ENCODE peak calls at places on chromosomes 4 and X, in eight cellular contexts. Z is GM13976, P is pancreas, L is HTR-8/SVneo, A is substantia nigra, X is activated T-cell treated with anti-CD3 and anti-CD28 coated beads for 1 hour, Q is NCI-H748 treated with DMSO at 0.1 percent for 48 hours, I is H4. J is an unnamed sample.

GRCh38 chrX:153924149-153924861 is 1.8 kb downstream of the ARHGAP4 start:
- DNase-seq in A (peak; percentile 36), P (no peak), L (no peak), X (no peak), I (peak; percentile 28), Z (no peak), Q (no peak), J (no peak)

GRCh38 chr4:39524420-39524957 is 2.8 kb downstream of the UGDH start:
- DNase-seq in L (no peak), I (no peak), Z (no peak), X (no peak), Q (no peak), P (no peak), A (no peak), J (no peak)

GRCh38 chr4:19791422-19792113 is 460.1 kb upstream of the SLIT2 start:
- DNase-seq in I (no peak), Q (no peak), X (no peak), P (no peak), A (no peak), Z (no peak), L (no peak), J (no peak)

GRCh38 chrX:8639949-8640348 is 92.0 kb downstream of the ANOS1 start:
- DNase-seq in X (no peak), Z (no peak), I (no peak), Q (no peak), L (no peak), P (no peak), A (no peak), J (no peak)

GRCh38 chrX:48737940-48738339 is 23.6 kb upstream of the GLOD5 start:
- DNase-seq in Q (no peak), Z (no peak), L (no peak), P (no peak), X (no peak), I (no peak), A (no peak), J (no peak)

GRCh38 chr4:7752649-7753048 is 187.0 kb downstream of the AFAP1 start:
- DNase-seq in L (no peak), X (no peak), Q (no peak), I (no peak), A (no peak), Z (no peak), P (no peak), J (no peak)

GRCh38 chr4:98919996-98920395 is 8.9 kb downstream of the EIF4E start:
- DNase-seq in X (no peak), Q (no peak), Z (no peak), A (no peak), I (no peak), L (no peak), P (no peak), J (no peak)

GRCh38 chrX:72620550-72621145 is 48.0 kb upstream of the HDAC8 start:
- DNase-seq in X (no peak), A (no peak), Z (no peak), I (peak; percentile 88), P (peak; percentile 81), Q (no peak), L (peak; percentile 79), J (peak; percentile 79)

GRCh38 chr4:95095352-95095974 is 337.7 kb downstream of the BMPR1B start:
- DNase-seq in Q (peak; percentile 2), I (peak; percentile 70), L (peak; percentile 0), Z (no peak), A (no peak), P (no peak), X (no peak), J (no peak)

GRCh38 chr4:143381171-143382118 is 44.8 kb downstream of the GAB1 start:
- DNase-seq in P (peak; percentile 63), A (peak; percentile 45), L (peak; percentile 53), Q (no peak), Z (no peak), I (peak; percentile 94), X (no peak), J (peak; percentile 34)

GRCh38 chrX:71111851-71112468 is 583 bp upstream of the IL2RG start:
- DNase-seq in X (no peak), Z (no peak), I (no peak), L (no peak), A (no peak), P (no peak), Q (no peak), J (no peak)

GRCh38 chr4:83259586-83259985 is 25.0 kb downstream of the COQ2 start:
- DNase-seq in X (no peak), I (no peak), Z (no peak), L (no peak), P (no peak), A (no peak), Q (no peak), J (no peak)

GRCh38 chr4:88737304-88738015 is 39.8 kb upstream of the NAP1L5 start:
- DNase-seq in L (peak; percentile 3), A (no peak), P (no peak), I (no peak), Q (no peak), Z (peak; percentile 24), X (peak; percentile 5), J (no peak)

GRCh38 chr4:121633642-121634041 is 63.1 kb downstream of the ANXA5 start:
- DNase-seq in A (no peak), X (no peak), P (no peak), I (no peak), Q (no peak), Z (no peak), L (no peak), J (no peak)

GRCh38 chrX:101163166-101163565 is 56.4 kb upstream of the DRP2 start:
- DNase-seq in L (no peak), Z (no peak), A (no peak), I (no peak), P (no peak), Q (no peak), X (no peak), J (no peak)

GRCh38 chrX:134369576-134369975 is 90.4 kb upstream of the HPRT1 start:
- DNase-seq in X (no peak), I (no peak), Q (no peak), A (no peak), P (no peak), Z (peak; percentile 55), L (no peak), J (no peak)

GRCh38 chrX:31397119-31397518 is 325.3 kb upstream of the FTHL17 start:
- DNase-seq in I (no peak), X (no peak), A (no peak), L (peak; percentile 22), P (no peak), Q (no peak), Z (no peak), J (no peak)

GRCh38 chrX:100368167-100368566 is 41.9 kb downstream of the PCDH19 start:
- DNase-seq in A (no peak), L (no peak), I (peak; percentile 10), Q (no peak), P (no peak), Z (peak; percentile 11), X (no peak), J (no peak)

GRCh38 chr4:95705323-95705722 is 134.6 kb upstream of the PDHA2 start:
- DNase-seq in P (no peak), I (no peak), Q (no peak), A (no peak), L (no peak), X (no peak), Z (no peak), J (no peak)

GRCh38 chrX:9897761-9898161 is 69.4 kb upstream of the CLDN34 start:
- DNase-seq in A (no peak), L (peak; percentile 42), I (peak; percentile 84), Q (no peak), P (no peak), Z (no peak), X (no peak), J (no peak)

GRCh38 chr4:7394681-7395451 is 39.9 kb downstream of the PSAPL1 start:
- DNase-seq in P (peak; percentile 9), L (no peak), Z (no peak), I (no peak), Q (no peak), X (no peak), A (no peak), J (peak; percentile 7)

GRCh38 chrX:44974462-44974861 is 101.5 kb downstream of the KDM6A start:
- DNase-seq in L (no peak), P (no peak), X (no peak), I (no peak), Q (no peak), Z (no peak), A (no peak), J (no peak)

GRCh38 chrX:153551135-153551534 is 33.7 kb downstream of the ATP2B3 start:
- DNase-seq in Z (no peak), P (no peak), A (no peak), Q (no peak), X (no peak), I (no peak), L (no peak), J (no peak)

GRCh38 chr4:26061248-26061986 is 147.4 kb downstream of the SMIM20 start:
- DNase-seq in Z (peak; percentile 68), I (peak; percentile 79), X (no peak), Q (no peak), P (no peak), A (no peak), L (peak; percentile 64), J (peak; percentile 55)

GRCh38 chrX:24242649-24243556 is 71.0 kb downstream of the SUPT20HL2 start:
- DNase-seq in Z (peak; percentile 31), Q (no peak), L (no peak), X (no peak), I (peak; percentile 20), A (peak; percentile 6), P (peak; percentile 51), J (no peak)

J was measured in Peyer's patch.